ENCODE peak calls at places on chromosomes 4 and X, in four cellular contexts. Y, P, O and A are unnamed samples.

GRCh38 chr4:1554876-1555265 is 129.2 kb downstream of the FAM53A start:
- DNase-seq in Y (no peak), P (no peak), O (no peak), A (no peak)

GRCh38 chrX:32867781-32868523 is 343.4 kb downstream of the DMD start:
- DNase-seq in Y (no peak), P (no peak), O (no peak), A (no peak)

GRCh38 chr4:5224340-5224739 is 173.1 kb downstream of the STK32B start:
- DNase-seq in Y (no peak), P (no peak), O (no peak), A (no peak)

GRCh38 chr4:106316773-106317409 is 541 bp downstream of the AIMP1 start:
- DNase-seq in Y (no peak), P (peak; percentile 12), O (peak; percentile 25), A (no peak)

GRCh38 chrX:20857746-20858145 is 516.5 kb upstream of the CNKSR2 start:
- DNase-seq in Y (no peak), P (no peak), O (no peak), A (no peak)

GRCh38 chrX:40281341-40282005 is 183.7 kb upstream of the BCOR start:
- DNase-seq in Y (no peak), P (no peak), O (no peak), A (no peak)

GRCh38 chr4:41319553-41319952 is 62.8 kb downstream of the UCHL1 start:
- DNase-seq in Y (peak; percentile 10), P (no peak), O (no peak), A (no peak)

GRCh38 chr4:119261986-119262385 is 49.5 kb downstream of the USP53 start:
- DNase-seq in Y (no peak), P (no peak), O (no peak), A (no peak)

GRCh38 chrX:66579219-66579618 is 59.7 kb downstream of the EDA2R start:
- DNase-seq in Y (no peak), P (no peak), O (no peak), A (no peak)

GRCh38 chr4:6562931-6563901 is 11.8 kb upstream of the MAN2B2 start:
- DNase-seq in Y (no peak), P (peak; percentile 86), O (peak; percentile 80), A (peak; percentile 42)

GRCh38 chr4:15781427-15782095 is 3.4 kb downstream of the CD38 start:
- DNase-seq in Y (no peak), P (no peak), O (no peak), A (no peak)

GRCh38 chrX:121851033-121851432 is 803.6 kb downstream of the GLUD2 start:
- DNase-seq in Y (no peak), P (no peak), O (no peak), A (no peak)

GRCh38 chr4:164623099-164623498 is 130.8 kb upstream of the SMIM31 start:
- DNase-seq in Y (no peak), P (no peak), O (no peak), A (no peak)

GRCh38 chrX:135632353-135632752 is 81.1 kb upstream of the CT45A1 start:
- DNase-seq in Y (no peak), P (no peak), O (no peak), A (no peak)

GRCh38 chr4:76670631-76671030 is 227.3 kb downstream of the SOWAHB start:
- DNase-seq in Y (no peak), P (no peak), O (no peak), A (no peak)

GRCh38 chr4:76666940-76667532 is 230.9 kb downstream of the SOWAHB start:
- DNase-seq in Y (no peak), P (no peak), O (no peak), A (no peak)

GRCh38 chr4:76665721-76666120 is 230.7 kb downstream of the SHROOM3 start:
- DNase-seq in Y (no peak), P (no peak), O (no peak), A (no peak)

GRCh38 chr4:76663794-76664193 is 228.8 kb downstream of the SHROOM3 start:
- DNase-seq in Y (no peak), P (no peak), O (no peak), A (no peak)

DNA sequence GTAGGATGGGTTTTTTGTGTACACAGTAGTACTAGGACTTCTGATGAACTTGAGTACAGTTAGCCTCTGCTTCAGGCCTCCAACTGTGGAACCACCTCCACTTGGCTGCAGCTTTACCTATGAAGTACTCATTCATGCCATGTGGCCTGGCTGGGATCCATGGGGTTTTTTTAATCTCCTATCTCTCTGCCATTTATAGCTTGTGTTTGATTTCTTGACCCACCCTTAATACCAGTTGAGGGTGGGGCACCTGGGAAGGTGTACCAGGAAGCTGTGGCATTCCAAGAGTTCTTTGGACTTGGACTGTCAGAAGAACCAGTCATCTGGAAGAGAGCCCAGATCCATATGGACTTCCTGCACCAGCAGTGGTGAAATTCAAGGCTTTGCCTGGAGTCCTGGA is 230.1 kb downstream of the SHROOM3 start:
- DNase-seq in Y (no peak), P (no peak), O (no peak), A (no peak)
- TF ChIP-seq FOXJ3 in Y (no peak), P (no peak), O (no peak), A (no peak)

GRCh38 chrX:100407784-100408642 is 2.1 kb downstream of the PCDH19 start:
- DNase-seq in Y (no peak), P (no peak), O (no peak), A (no peak)

GRCh38 chrX:100409316-100410082 is 574 bp downstream of the PCDH19 start:
- DNase-seq in Y (no peak), P (peak; percentile 30), O (no peak), A (peak; percentile 20)

GRCh38 chrX:100410083-100410590 is at the start of gene PCDH19:
- DNase-seq in Y (no peak), P (peak; percentile 86), O (peak; percentile 8), A (peak; percentile 71)

GRCh38 chrX:100407147-100407783 is 2.8 kb downstream of the PCDH19 start:
- DNase-seq in Y (no peak), P (no peak), O (no peak), A (no peak)

DNA sequence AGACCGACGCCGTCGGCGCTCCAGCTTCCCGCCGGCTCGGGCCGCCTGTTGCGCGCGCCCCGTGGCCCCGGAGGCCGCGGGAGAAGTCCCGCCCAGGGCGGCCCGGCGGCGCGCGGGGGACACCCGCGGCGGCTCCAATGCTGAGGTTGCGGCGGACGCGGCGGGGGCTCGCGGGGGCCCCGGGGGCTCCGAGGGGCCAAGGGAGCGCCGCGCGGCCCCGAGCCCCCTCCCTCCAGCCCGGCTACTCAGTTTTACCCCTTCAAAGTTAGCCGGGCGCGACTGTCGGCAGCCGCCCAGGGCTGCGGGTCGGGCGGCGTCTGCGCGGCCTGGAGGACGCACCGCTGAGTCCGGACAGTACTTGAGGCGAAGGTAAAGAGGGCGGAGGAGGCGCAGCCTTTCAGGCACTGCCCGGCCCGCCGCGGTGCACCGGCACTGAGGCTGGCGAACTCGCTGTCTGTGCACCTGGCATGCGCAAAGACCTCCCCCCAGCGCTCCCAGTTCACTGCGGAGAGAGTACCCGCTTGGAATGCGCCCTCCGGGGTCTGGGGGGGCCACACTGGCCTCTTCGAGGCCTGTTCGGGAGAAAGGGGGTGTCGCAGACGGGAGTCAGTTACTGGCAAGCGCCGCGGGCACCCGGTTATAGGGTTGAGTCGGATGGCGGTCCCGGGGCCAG is 1.3 kb downstream of the PCDH19 start:
- DNase-seq in Y (no peak), P (peak; percentile 22), O (no peak), A (peak; percentile 31)
- TF ChIP-seq USF2 in Y (no peak), P (no peak), O (no peak), A (no peak)

DNA sequence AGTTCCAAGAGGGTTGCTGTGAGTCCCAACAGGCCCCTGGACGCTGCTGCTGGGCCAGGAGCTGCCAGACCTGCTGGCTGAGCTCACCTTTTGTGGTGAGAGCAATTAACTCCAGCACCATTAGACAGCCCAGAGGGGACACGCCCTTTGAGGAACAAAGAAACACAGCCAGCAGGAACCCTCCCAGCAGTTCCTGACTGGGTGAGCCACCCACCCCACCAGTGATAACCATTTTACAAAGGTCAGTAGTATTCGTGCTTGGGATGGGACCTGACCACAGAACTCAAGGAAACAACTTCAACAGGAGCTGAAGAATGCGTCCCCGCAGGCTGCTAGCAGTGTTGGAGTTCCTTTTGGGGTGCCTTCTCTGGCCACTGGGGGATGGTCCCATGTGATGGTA is 38.8 kb upstream of the AFAP1 start:
- DNase-seq in Y (no peak), P (no peak), O (no peak), A (no peak)
- TF ChIP-seq FOXJ3 in Y (no peak), P (no peak), O (no peak), A (no peak)

GRCh38 chr4:108483077-108483476 is 137.3 kb upstream of the RPL34 start:
- DNase-seq in Y (no peak), P (no peak), O (no peak), A (no peak)
- TF ChIP-seq USF2 in Y (no peak), P (no peak), O (no peak), A (no peak)

DNA sequence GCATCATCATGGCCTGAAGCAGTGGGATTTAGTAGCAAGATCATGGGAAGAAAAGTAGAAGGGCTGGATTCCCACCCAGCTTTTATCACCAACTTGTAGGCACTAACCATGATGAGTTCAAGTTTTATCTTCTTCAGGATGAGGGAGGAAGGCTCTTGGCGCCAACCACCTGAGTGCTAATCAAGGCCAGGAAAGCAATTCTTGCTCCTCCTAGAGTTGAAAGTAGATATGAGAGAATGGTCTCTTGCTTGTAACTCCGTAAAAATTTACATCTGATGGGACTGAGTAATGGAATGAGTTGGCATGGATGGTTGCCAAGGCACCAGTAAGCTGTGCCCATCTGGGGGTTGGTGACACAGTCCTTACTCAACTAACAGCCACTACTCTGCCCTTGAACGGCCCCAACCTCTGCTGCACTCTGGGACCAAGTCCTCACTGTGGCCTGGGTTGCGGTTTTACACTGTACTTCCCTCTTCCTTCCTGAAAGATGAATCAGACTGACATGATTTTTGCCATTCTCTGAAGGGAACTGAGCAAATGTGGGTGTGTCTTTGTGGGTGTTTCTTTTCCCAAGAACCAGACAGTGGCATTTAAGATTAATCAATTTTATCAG is 39.4 kb upstream of the NDP start:
- DNase-seq in Y (no peak), P (no peak), O (no peak), A (no peak)
- TF ChIP-seq FOXJ3 in Y (no peak), P (no peak), O (no peak), A (no peak)

GRCh38 chrX:43958529-43958928 is 14.7 kb downstream of the NDP start:
- DNase-seq in Y (peak; percentile 72), P (peak; percentile 64), O (peak; percentile 47), A (no peak)
- TF ChIP-seq USF2 in Y (no peak), P (no peak), O (no peak), A (no peak)